ENCODE peak calls at places on chromosomes 13 and 19, in five cellular contexts. K, B, H, T and S are unnamed samples.
A peak's percentile ranks its signal among the peaks of the same experiment; 100 is the strongest.

GRCh38 chr19:42271045-42271419 is 2.0 kb downstream of the CIC start:
- DNase-seq in K (no peak), H (no peak), T (no peak), B (no peak), S (no peak)

GRCh38 chr13:101690871-101691270 is 238.4 kb downstream of the ITGBL1 start:
- DNase-seq in T (no peak), B (no peak), H (no peak), K (no peak), S (no peak)

GRCh38 chr13:110964229-110965037 is 49.6 kb upstream of the ANKRD10 start:
- DNase-seq in B (peak; percentile 79), T (no peak), K (no peak), H (no peak), S (no peak)

GRCh38 chr13:80469841-80470378 is 129.0 kb upstream of the SPRY2 start:
- DNase-seq in B (no peak), K (no peak), T (no peak), H (no peak), S (peak; percentile 17)

GRCh38 chr13:44280461-44280860 is 93.2 kb upstream of the SERP2 start:
- DNase-seq in T (no peak), H (no peak), K (no peak), B (no peak), S (no peak)

GRCh38 chr19:56134655-56134922 is 6.5 kb upstream of the ZNF444 start:
- DNase-seq in T (no peak), K (no peak), H (no peak), B (no peak), S (no peak)

GRCh38 chr19:3324405-3324856 is 42.0 kb upstream of the NFIC start:
- DNase-seq in B (peak; percentile 79), H (no peak), T (no peak), K (peak; percentile 60), S (no peak)

GRCh38 chr19:1183543-1184172 is 9.6 kb upstream of the SBNO2 start:
- DNase-seq in B (no peak), H (peak; percentile 87), T (no peak), K (no peak), S (peak; percentile 82)

GRCh38 chr13:48402325-48402962 is 10.5 kb downstream of the LPAR6 start:
- DNase-seq in K (no peak), T (no peak), H (no peak), B (no peak), S (no peak)

GRCh38 chr13:31686660-31687430 is 52.5 kb upstream of the RXFP2 start:
- DNase-seq in K (no peak), H (no peak), B (no peak), T (no peak), S (no peak)

GRCh38 chr19:7988307-7988706 is 17.1 kb downstream of the ELAVL1 start:
- DNase-seq in H (no peak), B (no peak), T (no peak), K (no peak), S (no peak)

GRCh38 chr19:8466018-8466417 is 21.2 kb downstream of the HNRNPM start:
- DNase-seq in K (no peak), T (no peak), B (no peak), H (no peak), S (no peak)

GRCh38 chr19:36685835-36686234 is 1.6 kb upstream of the ZNF567 start:
- DNase-seq in B (no peak), K (no peak), H (no peak), T (no peak), S (no peak)

GRCh38 chr19:28519218-28519779 is 693.7 kb downstream of the UQCRFS1 start:
- DNase-seq in H (no peak), B (no peak), T (no peak), K (no peak), S (no peak)

GRCh38 chr13:27979001-27979643 is 9.4 kb downstream of the URAD start:
- DNase-seq in T (no peak), B (peak; percentile 1), H (no peak), K (no peak), S (peak; percentile 69)

GRCh38 chr13:21913010-21913409 is 242.1 kb downstream of the FGF9 start:
- DNase-seq in H (no peak), B (no peak), K (no peak), T (peak; percentile 25), S (no peak)

GRCh38 chr13:28355822-28356371 is 139.0 kb downstream of the FLT1 start:
- DNase-seq in T (no peak), K (no peak), B (peak; percentile 34), H (no peak), S (no peak)

GRCh38 chr13:80086304-80086721 is 254.6 kb downstream of the SPRY2 start:
- DNase-seq in K (no peak), H (no peak), B (no peak), T (no peak), S (no peak)

GRCh38 chr19:33721735-33722297 is 74.9 kb upstream of the KCTD15 start:
- DNase-seq in T (no peak), B (no peak), K (no peak), H (no peak), S (no peak)

GRCh38 chr19:19098084-19098702 is 34.4 kb downstream of the SLC25A42 start:
- DNase-seq in K (no peak), T (no peak), B (no peak), H (no peak), S (no peak)

GRCh38 chr19:4144666-4145261 is 8.7 kb upstream of the CREB3L3 start:
- DNase-seq in H (no peak), B (peak; percentile 34), K (no peak), T (no peak), S (peak; percentile 71)

GRCh38 chr13:50893211-50893852 is 16.3 kb upstream of the RNASEH2B start:
- DNase-seq in H (no peak), T (no peak), K (peak; percentile 65), B (no peak), S (no peak)

GRCh38 chr13:74103970-74104555 is 30.1 kb downstream of the KLF12 start:
- DNase-seq in K (no peak), B (no peak), H (no peak), T (no peak), S (no peak)
- H3K4me1 ChIP-seq in K (peaks cover 6% of the 10 kb centered on the region), B (no peaks in the 10 kb centered on the region), H (no peaks in the 10 kb centered on the region), T (no peaks in the 10 kb centered on the region), S (no peaks in the 10 kb centered on the region)

GRCh38 chr19:54141356-54141755 is 3.8 kb downstream of the CNOT3 start:
- DNase-seq in K (no peak), T (no peak), B (no peak), H (no peak), S (no peak)

GRCh38 chr19:54136864-54137113 is 773 bp upstream of the CNOT3 start:
- DNase-seq in H (no peak), B (no peak), K (no peak), T (no peak), S (no peak)

GRCh38 chr19:54137114-54137912 is at the start of gene CNOT3:
- DNase-seq in K (peak; percentile 100), B (peak; percentile 99), H (peak; percentile 100), T (peak; percentile 100), S (peak; percentile 98)

GRCh38 chr19:54137913-54138776 is 583 bp downstream of the CNOT3 start:
- DNase-seq in B (peak; percentile 36), H (no peak), K (no peak), T (peak; percentile 37), S (no peak)

GRCh38 chr19:54138777-54139256 is 1.3 kb downstream of the CNOT3 start:
- DNase-seq in H (no peak), B (no peak), K (no peak), T (no peak), S (no peak)
- H3K4me3 ChIP-seq in H (peak overlapping the region; percentile 100), B (peak overlapping the region; percentile 93), K (peak overlapping the region; percentile 51), T (peak overlapping the region; percentile 76), S (peak overlapping the region; percentile 99)

DNA sequence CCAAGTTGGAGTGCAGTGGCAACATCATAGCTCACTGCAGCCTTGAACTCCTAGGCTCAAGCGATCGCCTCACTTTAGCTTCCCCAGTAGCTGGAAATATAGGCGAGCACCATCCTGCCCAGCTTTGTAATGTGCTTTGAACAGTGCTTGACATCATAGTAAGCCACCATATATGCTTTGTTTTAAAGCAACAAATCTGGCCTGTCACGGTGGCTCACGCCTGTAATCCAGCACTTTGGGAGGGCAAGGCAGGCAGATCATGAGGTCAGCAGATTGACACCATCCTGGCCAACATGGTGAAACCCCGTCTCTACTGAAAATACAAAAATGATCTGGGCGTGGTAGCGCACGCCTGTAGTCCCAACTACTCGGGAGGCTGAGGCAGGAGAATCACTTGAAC is 1.8 kb upstream of the SLC7A1 start:
- DNase-seq in T (no peak), K (no peak), B (no peak), H (no peak), S (no peak)
- H3K4me1 ChIP-seq in T (no peaks in the 10 kb centered on the region), K (peaks cover 19% of the 10 kb centered on the region), B (peaks cover 7% of the 10 kb centered on the region), H (no peaks in the 10 kb centered on the region), S (no peaks in the 10 kb centered on the region)

GRCh38 chr13:23789576-23790346 is 99.4 kb downstream of the MIPEP start:
- DNase-seq in H (no peak), K (no peak), T (no peak), B (no peak), S (no peak)
- H3K4me3 ChIP-seq in H (no peak overlapping the region), K (no peak overlapping the region), T (no peak overlapping the region), B (no peak overlapping the region), S (no peak overlapping the region)

DNA sequence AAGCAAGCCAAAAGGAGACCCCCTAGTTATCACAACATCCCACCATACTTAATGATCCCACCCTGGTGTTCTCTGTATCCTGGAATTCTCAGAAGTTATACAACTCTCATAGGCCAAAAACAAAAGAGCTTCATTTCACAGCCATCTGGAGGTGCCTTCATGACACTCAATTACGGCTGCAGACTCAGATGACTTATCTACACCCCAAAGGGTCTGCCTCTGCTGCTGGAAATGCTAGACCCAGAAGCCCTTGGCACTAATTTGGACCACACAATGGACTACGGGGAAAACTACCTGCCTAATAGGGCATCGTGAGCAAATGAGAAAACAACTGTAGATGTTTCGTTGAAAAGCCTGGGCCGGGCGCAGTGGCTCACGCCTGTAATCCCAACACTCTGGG is 40.2 kb downstream of the BRD4 start:
- DNase-seq in H (no peak), B (no peak), K (no peak), T (no peak), S (no peak)
- H3K4me1 ChIP-seq in H (peaks cover 46% of the 10 kb centered on the region), B (peaks cover 40% of the 10 kb centered on the region), K (peaks cover 98% of the 10 kb centered on the region), T (peaks cover 81% of the 10 kb centered on the region), S (peaks cover 67% of the 10 kb centered on the region)

GRCh38 chr13:73520566-73521290 is 461.9 kb downstream of the KLF5 start:
- DNase-seq in K (no peak), B (no peak), H (no peak), T (no peak), S (no peak)

GRCh38 chr13:73521970-73522549 is 463.3 kb downstream of the KLF5 start:
- DNase-seq in H (no peak), T (no peak), B (no peak), K (no peak), S (no peak)

GRCh38 chr13:73519720-73520119 is 460.9 kb downstream of the KLF5 start:
- DNase-seq in H (no peak), T (no peak), B (no peak), K (no peak), S (no peak)

GRCh38 chr13:73522937-73523336 is 464.1 kb downstream of the KLF5 start:
- DNase-seq in B (no peak), K (no peak), T (no peak), H (no peak), S (no peak)

GRCh38 chr13:73521291-73521626 is 462.5 kb downstream of the KLF5 start:
- DNase-seq in T (no peak), H (no peak), K (peak; percentile 6), B (no peak), S (peak; percentile 22)
- H3K4me3 ChIP-seq in T (no peak overlapping the region), H (no peak overlapping the region), K (peak overlapping the region; percentile 49), B (no peak overlapping the region), S (no peak overlapping the region)

GRCh38 chr13:35856721-35857346 is 274.3 kb downstream of the DCLK1 start:
- DNase-seq in H (no peak), K (no peak), T (no peak), B (no peak), S (no peak)
- H3K4me1 ChIP-seq in H (no peaks in the 10 kb centered on the region), K (no peaks in the 10 kb centered on the region), T (peaks cover 3% of the 10 kb centered on the region), B (no peaks in the 10 kb centered on the region), S (no peaks in the 10 kb centered on the region)

GRCh38 chr19:47471733-47472457 is at the start of gene SLC8A2:
- DNase-seq in H (peak; percentile 78), T (peak; percentile 95), B (peak; percentile 97), K (peak; percentile 64), S (peak; percentile 42)
- H3K4me3 ChIP-seq in H (no peak within 1 kb of the TSS), T (peak within 1 kb of the TSS; percentile 24), B (no peak within 1 kb of the TSS), K (no peak within 1 kb of the TSS), S (no peak within 1 kb of the TSS)